ENCODE peak calls at places on chromosome 3, in seven cellular contexts. K is mesendoderm; U is prostate gland; R is cardiac muscle cell; Z is upper lobe of right lung; X is neural progenitor cell; Y is CD8-positive, alpha-beta T cell. O is an unnamed sample.

GRCh38 chr3:197029511-197030167 is at the start of gene MELTF:
- DNase-seq in K (peak), Y (peak), U (no peak), Z (peak), X (peak), R (peak), O (peak)

GRCh38 chr3:189386739-189387138 is 215.0 kb downstream of the TPRG1 start:
- DNase-seq in Y (no peak), K (no peak), U (no peak), Z (no peak), X (no peak), R (no peak), O (no peak)

GRCh38 chr3:62556121-62556520 is 182.8 kb upstream of the FEZF2 start:
- DNase-seq in X (no peak), Y (no peak), U (no peak), R (no peak), Z (no peak), K (no peak), O (no peak)

GRCh38 chr3:135887220-135887619 is 78.3 kb upstream of the PPP2R3A start:
- DNase-seq in X (no peak), U (no peak), Y (no peak), K (no peak), Z (no peak), R (no peak), O (no peak)

GRCh38 chr3:136667081-136667480 is 85.1 kb downstream of the STAG1 start:
- DNase-seq in U (no peak), X (no peak), K (no peak), Z (no peak), Y (no peak), R (no peak), O (no peak)

GRCh38 chr3:139538733-139539132 is 809 bp downstream of the RBP1 start:
- DNase-seq in X (peak), U (no peak), R (peak), Y (no peak), K (peak), Z (no peak), O (no peak)

GRCh38 chr3:132709761-132710160 is 12.4 kb downstream of the NPHP3 start:
- DNase-seq in Z (no peak), K (no peak), R (peak), U (no peak), Y (no peak), X (no peak), O (no peak)

GRCh38 chr3:16534914-16535301 is 21.4 kb upstream of the RFTN1 start:
- DNase-seq in R (no peak), U (no peak), X (no peak), K (no peak), Y (no peak), Z (no peak), O (no peak)

GRCh38 chr3:52534281-52535183 is 875 bp upstream of the NT5DC2 start:
- DNase-seq in R (peak), X (peak), K (peak), Z (no peak), Y (peak), U (no peak), O (peak)

GRCh38 chr3:37174532-37175126 is at the start of gene LRRFIP2:
- DNase-seq in R (peak), U (no peak), X (no peak), Z (no peak), K (no peak), Y (no peak), O (no peak)

GRCh38 chr3:112813723-112814171 is 32.9 kb downstream of the CD200R1L start:
- DNase-seq in Y (no peak), U (no peak), K (peak), Z (no peak), R (peak), X (no peak), O (no peak)

GRCh38 chr3:10328460-10329071 is 7.7 kb upstream of the SEC13 start:
- DNase-seq in K (no peak), Y (no peak), X (no peak), U (no peak), Z (no peak), R (no peak), O (no peak)

GRCh38 chr3:134367412-134367811 is 6.8 kb downstream of the AMOTL2 start:
- DNase-seq in X (no peak), Y (no peak), R (no peak), K (no peak), U (no peak), Z (peak), O (peak)
- H3K27ac ChIP-seq in X (no peak), Y (no peak), R (peak), K (peak), U (peak), Z (peak), O (peak)

GRCh38 chr3:169658311-169658931 is 5.1 kb downstream of the MECOM start:
- DNase-seq in X (peak), U (no peak), Y (no peak), K (no peak), Z (peak), R (peak), O (no peak)
- H3K27ac ChIP-seq in X (no peak), U (no peak), Y (no peak), K (no peak), Z (peak), R (no peak), O (no peak)

DNA sequence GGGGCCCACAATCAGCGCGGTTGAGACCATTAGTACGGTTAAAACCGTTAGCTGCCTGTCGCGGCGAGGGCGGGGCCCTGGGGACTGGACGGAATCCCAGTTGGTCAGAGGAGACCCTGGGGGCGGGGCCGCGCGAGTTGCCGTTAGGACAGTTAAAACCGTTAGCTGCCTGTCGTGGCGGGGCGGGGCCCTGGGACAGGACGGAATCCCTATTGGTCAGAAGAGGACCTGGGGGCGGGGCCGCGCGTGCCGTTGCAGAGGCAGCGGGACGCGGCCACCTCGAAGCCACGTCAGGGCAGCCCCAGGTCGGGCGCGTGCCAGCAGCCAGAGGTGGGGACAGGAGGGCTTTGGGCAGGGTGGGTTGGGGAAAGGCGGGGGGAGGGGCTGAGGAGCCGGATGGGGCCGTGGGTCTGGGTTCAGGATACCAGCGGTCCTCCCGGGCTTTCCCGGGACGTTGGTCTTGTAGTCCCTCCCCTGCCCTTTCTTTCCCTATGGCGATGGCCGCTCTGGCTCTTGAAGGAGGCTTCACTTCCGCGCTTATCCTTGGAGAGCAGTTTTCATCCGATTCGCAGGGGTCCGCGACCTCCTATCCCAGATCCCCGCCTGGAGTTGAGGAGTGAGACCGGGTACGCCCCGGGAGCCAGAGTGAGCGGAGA is 28.0 kb downstream of the KLHDC8B start:
- DNase-seq in R (peak), K (no peak), Z (peak), U (peak), Y (no peak), X (no peak), O (peak)
- H3K27ac ChIP-seq in R (no peak), K (no peak), Z (no peak), U (no peak), Y (no peak), X (no peak), O (peak)

GRCh38 chr3:172622916-172623700 is 87.8 kb downstream of the NCEH1 start:
- DNase-seq in U (peak), R (peak), K (no peak), Y (peak), X (peak), Z (no peak), O (peak)

GRCh38 chr3:172625404-172625803 is 85.5 kb downstream of the NCEH1 start:
- DNase-seq in R (peak), Z (no peak), Y (no peak), U (no peak), X (no peak), K (no peak), O (no peak)

GRCh38 chr3:172626241-172626640 is 84.6 kb downstream of the NCEH1 start:
- DNase-seq in Z (no peak), R (peak), Y (no peak), X (no peak), K (no peak), U (no peak), O (no peak)

GRCh38 chr3:172624999-172625398 is 85.9 kb downstream of the NCEH1 start:
- DNase-seq in X (no peak), R (no peak), Y (no peak), Z (no peak), U (no peak), K (no peak), O (no peak)

DNA sequence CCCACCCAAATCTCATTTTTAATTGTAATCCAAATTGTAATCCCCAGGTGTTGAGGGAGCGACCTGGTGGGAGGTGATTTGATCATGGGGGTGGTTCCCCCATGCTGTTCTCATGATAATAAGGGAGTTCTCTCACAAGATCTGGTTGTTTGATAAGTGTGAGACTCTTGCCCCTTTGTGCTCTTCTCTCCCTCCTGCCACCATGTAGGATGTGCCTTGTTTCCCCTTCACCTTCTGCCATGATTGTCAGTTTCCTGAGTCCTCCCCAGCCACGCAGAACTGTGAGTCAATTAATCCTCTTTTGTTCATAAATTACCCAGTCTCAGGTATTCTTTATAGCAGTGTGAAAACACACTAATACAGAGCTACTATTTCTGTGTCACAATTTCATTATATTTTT is 88.7 kb downstream of the NCEH1 start:
- DNase-seq in R (no peak), K (peak), Y (no peak), X (no peak), U (no peak), Z (no peak), O (no peak)
- H3K27ac ChIP-seq in R (no peak), K (no peak), Y (no peak), X (no peak), U (peak), Z (no peak), O (no peak)

GRCh38 chr3:45026038-45026437 is at the start of gene CLEC3B:
- DNase-seq in U (peak), Y (no peak), K (no peak), X (no peak), R (peak), Z (peak), O (peak)

GRCh38 chr3:45026957-45027356 is 854 bp downstream of the CLEC3B start:
- DNase-seq in R (peak), Z (no peak), U (no peak), X (no peak), Y (no peak), K (peak), O (peak)

GRCh38 chr3:45027406-45027805 is 1.3 kb downstream of the CLEC3B start:
- DNase-seq in U (no peak), Z (no peak), X (no peak), Y (no peak), K (no peak), R (no peak), O (no peak)

GRCh38 chr3:45023675-45024074 is 2.4 kb upstream of the CLEC3B start:
- DNase-seq in K (peak), Z (no peak), X (no peak), R (no peak), Y (no peak), U (no peak), O (no peak)

DNA sequence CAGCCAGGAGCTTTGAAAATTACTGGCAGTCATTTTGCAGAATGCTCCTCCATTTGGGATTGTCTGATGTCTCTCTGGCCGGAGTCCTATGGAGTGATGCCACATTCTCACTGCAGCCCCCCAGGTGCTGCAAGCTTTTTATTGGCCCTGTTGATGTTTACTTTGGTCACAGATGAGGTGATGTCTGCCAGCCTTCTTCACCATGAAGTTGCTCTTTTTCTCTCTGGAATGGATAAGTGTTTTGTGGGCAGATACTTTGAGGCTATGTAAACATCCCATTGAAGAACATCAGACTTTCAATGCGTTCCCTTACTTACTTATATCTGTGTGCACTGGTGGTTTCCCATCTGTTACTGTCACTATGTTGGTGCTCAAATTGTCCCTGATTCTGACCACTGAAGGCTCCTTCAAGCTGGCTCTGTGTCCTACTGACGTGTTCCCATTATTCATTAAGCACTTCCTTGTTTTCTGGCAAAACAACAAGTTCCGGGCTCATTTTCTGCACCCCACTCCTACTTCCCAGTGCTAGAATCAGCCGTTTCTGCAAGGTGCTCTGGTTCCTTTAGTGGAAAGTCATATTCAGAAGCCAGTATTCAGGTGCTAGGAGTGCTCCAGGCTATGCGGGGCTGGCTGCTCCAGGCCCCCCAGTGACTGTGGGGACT is 1.4 kb upstream of the CLEC3B start:
- DNase-seq in K (no peak), Z (no peak), R (no peak), Y (no peak), X (no peak), U (no peak), O (no peak)
- H3K27ac ChIP-seq in K (no peak), Z (peak), R (no peak), Y (no peak), X (no peak), U (peak), O (no peak)

O was measured in thyroid gland.